ENCODE peak calls at places on chromosomes 5 and 9, in ten cellular contexts. One of them, this sample, is unnamed.

GRCh38 chr5:142358121-142358520 is 33.3 kb upstream of the SPRY4 start:
- DNase-seq in NCI-H1436: no peak
- DNase-seq in T-cell: no peak
- DNase-seq in stimulated activated CD4-positive, alpha-beta T cell treated with anti-CD3 and anti-CD28 coated beads, TNF-alpha, amount 100 ng/mL, for 1 hour: no peak
- DNase-seq in NCI-H146: no peak
- DNase-seq in neural progenitor cell: no peak
- DNase-seq in NCI-H82: no peak
- DNase-seq in neuronal stem cell: no peak
- DNase-seq in suprapubic skin: no peak
- DNase-seq in activated T-cell treated with anti-CD3 and anti-CD28 coated beads for 24 hours: no peak
- DNase-seq in this sample: peak; percentile 7

GRCh38 chr9:38683336-38683735 is 36.6 kb downstream of the FAM240B start:
- DNase-seq in NCI-H1436: no peak
- DNase-seq in T-cell: no peak
- DNase-seq in stimulated activated CD4-positive, alpha-beta T cell treated with anti-CD3 and anti-CD28 coated beads, TNF-alpha, amount 100 ng/mL, for 1 hour: no peak
- DNase-seq in NCI-H146: no peak
- DNase-seq in neural progenitor cell: no peak
- DNase-seq in NCI-H82: no peak
- DNase-seq in neuronal stem cell: no peak
- DNase-seq in suprapubic skin: no peak
- DNase-seq in activated T-cell treated with anti-CD3 and anti-CD28 coated beads for 24 hours: no peak
- DNase-seq in this sample: no peak

GRCh38 chr5:16913187-16913839 is 22.8 kb downstream of the MYO10 start:
- DNase-seq in NCI-H1436: no peak
- DNase-seq in T-cell: no peak
- DNase-seq in stimulated activated CD4-positive, alpha-beta T cell treated with anti-CD3 and anti-CD28 coated beads, TNF-alpha, amount 100 ng/mL, for 1 hour: no peak
- DNase-seq in NCI-H146: no peak
- DNase-seq in neural progenitor cell: no peak
- DNase-seq in NCI-H82: no peak
- DNase-seq in neuronal stem cell: no peak
- DNase-seq in suprapubic skin: no peak
- DNase-seq in activated T-cell treated with anti-CD3 and anti-CD28 coated beads for 24 hours: no peak
- DNase-seq in this sample: no peak

GRCh38 chr5:68345595-68345994 is 130.0 kb downstream of the PIK3R1 start:
- DNase-seq in NCI-H1436: no peak
- DNase-seq in T-cell: no peak
- DNase-seq in stimulated activated CD4-positive, alpha-beta T cell treated with anti-CD3 and anti-CD28 coated beads, TNF-alpha, amount 100 ng/mL, for 1 hour: no peak
- DNase-seq in NCI-H146: no peak
- DNase-seq in neural progenitor cell: no peak
- DNase-seq in NCI-H82: no peak
- DNase-seq in neuronal stem cell: no peak
- DNase-seq in suprapubic skin: no peak
- DNase-seq in activated T-cell treated with anti-CD3 and anti-CD28 coated beads for 24 hours: no peak
- DNase-seq in this sample: no peak

GRCh38 chr9:99903393-99903792 is 3.1 kb upstream of the STX17 start:
- DNase-seq in NCI-H1436: no peak
- DNase-seq in T-cell: no peak
- DNase-seq in stimulated activated CD4-positive, alpha-beta T cell treated with anti-CD3 and anti-CD28 coated beads, TNF-alpha, amount 100 ng/mL, for 1 hour: no peak
- DNase-seq in NCI-H146: no peak
- DNase-seq in neural progenitor cell: no peak
- DNase-seq in NCI-H82: no peak
- DNase-seq in neuronal stem cell: no peak
- DNase-seq in suprapubic skin: no peak
- DNase-seq in activated T-cell treated with anti-CD3 and anti-CD28 coated beads for 24 hours: no peak
- DNase-seq in this sample: no peak

GRCh38 chr5:71706906-71707305 is 12.2 kb upstream of the CARTPT start:
- DNase-seq in NCI-H1436: no peak
- DNase-seq in T-cell: no peak
- DNase-seq in stimulated activated CD4-positive, alpha-beta T cell treated with anti-CD3 and anti-CD28 coated beads, TNF-alpha, amount 100 ng/mL, for 1 hour: no peak
- DNase-seq in NCI-H146: no peak
- DNase-seq in neural progenitor cell: no peak
- DNase-seq in NCI-H82: no peak
- DNase-seq in neuronal stem cell: no peak
- DNase-seq in suprapubic skin: no peak
- DNase-seq in activated T-cell treated with anti-CD3 and anti-CD28 coated beads for 24 hours: no peak
- DNase-seq in this sample: no peak

GRCh38 chr5:87551807-87552377 is 139.2 kb upstream of the CCNH start:
- DNase-seq in NCI-H1436: no peak
- DNase-seq in T-cell: no peak
- DNase-seq in stimulated activated CD4-positive, alpha-beta T cell treated with anti-CD3 and anti-CD28 coated beads, TNF-alpha, amount 100 ng/mL, for 1 hour: no peak
- DNase-seq in NCI-H146: no peak
- DNase-seq in neural progenitor cell: no peak
- DNase-seq in NCI-H82: no peak
- DNase-seq in neuronal stem cell: no peak
- DNase-seq in suprapubic skin: no peak
- DNase-seq in activated T-cell treated with anti-CD3 and anti-CD28 coated beads for 24 hours: no peak
- DNase-seq in this sample: no peak

GRCh38 chr9:127919253-127919815 is 2.5 kb upstream of the ST6GALNAC4 start:
- DNase-seq in NCI-H1436: no peak
- DNase-seq in T-cell: no peak
- DNase-seq in stimulated activated CD4-positive, alpha-beta T cell treated with anti-CD3 and anti-CD28 coated beads, TNF-alpha, amount 100 ng/mL, for 1 hour: no peak
- DNase-seq in NCI-H146: no peak
- DNase-seq in neural progenitor cell: no peak
- DNase-seq in NCI-H82: no peak
- DNase-seq in neuronal stem cell: no peak
- DNase-seq in suprapubic skin: peak; percentile 96
- DNase-seq in activated T-cell treated with anti-CD3 and anti-CD28 coated beads for 24 hours: no peak
- DNase-seq in this sample: peak; percentile 88

GRCh38 chr5:134438641-134439621 is 27.2 kb upstream of the CDKN2AIPNL start:
- DNase-seq in NCI-H1436: peak; percentile 50
- DNase-seq in T-cell: no peak
- DNase-seq in stimulated activated CD4-positive, alpha-beta T cell treated with anti-CD3 and anti-CD28 coated beads, TNF-alpha, amount 100 ng/mL, for 1 hour: no peak
- DNase-seq in NCI-H146: no peak
- DNase-seq in neural progenitor cell: no peak
- DNase-seq in NCI-H82: no peak
- DNase-seq in neuronal stem cell: no peak
- DNase-seq in suprapubic skin: peak; percentile 85
- DNase-seq in activated T-cell treated with anti-CD3 and anti-CD28 coated beads for 24 hours: no peak
- DNase-seq in this sample: peak; percentile 85

GRCh38 chr5:133715622-133716021 is 103.3 kb upstream of the FSTL4 start:
- DNase-seq in NCI-H1436: no peak
- DNase-seq in T-cell: no peak
- DNase-seq in stimulated activated CD4-positive, alpha-beta T cell treated with anti-CD3 and anti-CD28 coated beads, TNF-alpha, amount 100 ng/mL, for 1 hour: no peak
- DNase-seq in NCI-H146: no peak
- DNase-seq in neural progenitor cell: no peak
- DNase-seq in NCI-H82: no peak
- DNase-seq in neuronal stem cell: no peak
- DNase-seq in suprapubic skin: peak; percentile 15
- DNase-seq in activated T-cell treated with anti-CD3 and anti-CD28 coated beads for 24 hours: no peak
- DNase-seq in this sample: no peak

GRCh38 chr5:32116574-32117313 is 57.4 kb downstream of the GOLPH3 start:
- DNase-seq in NCI-H1436: no peak
- DNase-seq in T-cell: no peak
- DNase-seq in stimulated activated CD4-positive, alpha-beta T cell treated with anti-CD3 and anti-CD28 coated beads, TNF-alpha, amount 100 ng/mL, for 1 hour: no peak
- DNase-seq in NCI-H146: no peak
- DNase-seq in neural progenitor cell: no peak
- DNase-seq in NCI-H82: no peak
- DNase-seq in neuronal stem cell: no peak
- DNase-seq in suprapubic skin: no peak
- DNase-seq in activated T-cell treated with anti-CD3 and anti-CD28 coated beads for 24 hours: no peak
- DNase-seq in this sample: no peak

GRCh38 chr5:124262443-124262842 is 484.0 kb downstream of the ZNF608 start:
- DNase-seq in NCI-H1436: no peak
- DNase-seq in T-cell: no peak
- DNase-seq in stimulated activated CD4-positive, alpha-beta T cell treated with anti-CD3 and anti-CD28 coated beads, TNF-alpha, amount 100 ng/mL, for 1 hour: no peak
- DNase-seq in NCI-H146: peak; percentile 17
- DNase-seq in neural progenitor cell: peak; percentile 37
- DNase-seq in NCI-H82: no peak
- DNase-seq in neuronal stem cell: no peak
- DNase-seq in suprapubic skin: no peak
- DNase-seq in activated T-cell treated with anti-CD3 and anti-CD28 coated beads for 24 hours: no peak
- DNase-seq in this sample: no peak

GRCh38 chr9:96638606-96639364 is 16.3 kb downstream of the PRXL2C start:
- DNase-seq in NCI-H1436: no peak
- DNase-seq in T-cell: no peak
- DNase-seq in stimulated activated CD4-positive, alpha-beta T cell treated with anti-CD3 and anti-CD28 coated beads, TNF-alpha, amount 100 ng/mL, for 1 hour: no peak
- DNase-seq in NCI-H146: no peak
- DNase-seq in neural progenitor cell: no peak
- DNase-seq in NCI-H82: no peak
- DNase-seq in neuronal stem cell: no peak
- DNase-seq in suprapubic skin: no peak
- DNase-seq in activated T-cell treated with anti-CD3 and anti-CD28 coated beads for 24 hours: no peak
- DNase-seq in this sample: no peak

GRCh38 chr9:136262671-136263178 is 17.1 kb upstream of the QSOX2 start:
- DNase-seq in NCI-H1436: peak; percentile 64
- DNase-seq in T-cell: no peak
- DNase-seq in stimulated activated CD4-positive, alpha-beta T cell treated with anti-CD3 and anti-CD28 coated beads, TNF-alpha, amount 100 ng/mL, for 1 hour: no peak
- DNase-seq in NCI-H146: no peak
- DNase-seq in neural progenitor cell: no peak
- DNase-seq in NCI-H82: no peak
- DNase-seq in neuronal stem cell: no peak
- DNase-seq in suprapubic skin: no peak
- DNase-seq in activated T-cell treated with anti-CD3 and anti-CD28 coated beads for 24 hours: no peak
- DNase-seq in this sample: no peak

GRCh38 chr9:137267933-137268355 is 9.6 kb upstream of the TOR4A start:
- DNase-seq in NCI-H1436: no peak
- DNase-seq in T-cell: no peak
- DNase-seq in stimulated activated CD4-positive, alpha-beta T cell treated with anti-CD3 and anti-CD28 coated beads, TNF-alpha, amount 100 ng/mL, for 1 hour: no peak
- DNase-seq in NCI-H146: no peak
- DNase-seq in neural progenitor cell: no peak
- DNase-seq in NCI-H82: no peak
- DNase-seq in neuronal stem cell: no peak
- DNase-seq in suprapubic skin: no peak
- DNase-seq in activated T-cell treated with anti-CD3 and anti-CD28 coated beads for 24 hours: no peak
- DNase-seq in this sample: no peak

GRCh38 chr5:149135536-149136201 is 5.6 kb upstream of the ABLIM3 start:
- DNase-seq in NCI-H1436: no peak
- DNase-seq in T-cell: no peak
- DNase-seq in stimulated activated CD4-positive, alpha-beta T cell treated with anti-CD3 and anti-CD28 coated beads, TNF-alpha, amount 100 ng/mL, for 1 hour: no peak
- DNase-seq in NCI-H146: no peak
- DNase-seq in neural progenitor cell: no peak
- DNase-seq in NCI-H82: no peak
- DNase-seq in neuronal stem cell: no peak
- DNase-seq in suprapubic skin: no peak
- DNase-seq in activated T-cell treated with anti-CD3 and anti-CD28 coated beads for 24 hours: no peak
- DNase-seq in this sample: no peak

GRCh38 chr5:97838214-97838613 is 655.2 kb upstream of the RIOK2 start:
- DNase-seq in NCI-H1436: no peak
- DNase-seq in T-cell: no peak
- DNase-seq in stimulated activated CD4-positive, alpha-beta T cell treated with anti-CD3 and anti-CD28 coated beads, TNF-alpha, amount 100 ng/mL, for 1 hour: no peak
- DNase-seq in NCI-H146: no peak
- DNase-seq in neural progenitor cell: no peak
- DNase-seq in NCI-H82: no peak
- DNase-seq in neuronal stem cell: no peak
- DNase-seq in suprapubic skin: no peak
- DNase-seq in activated T-cell treated with anti-CD3 and anti-CD28 coated beads for 24 hours: no peak
- DNase-seq in this sample: no peak

GRCh38 chr9:130239741-130240241 is 25.8 kb upstream of the HMCN2 start:
- DNase-seq in NCI-H1436: no peak
- DNase-seq in T-cell: no peak
- DNase-seq in stimulated activated CD4-positive, alpha-beta T cell treated with anti-CD3 and anti-CD28 coated beads, TNF-alpha, amount 100 ng/mL, for 1 hour: no peak
- DNase-seq in NCI-H146: no peak
- DNase-seq in neural progenitor cell: no peak
- DNase-seq in NCI-H82: peak; percentile 33
- DNase-seq in neuronal stem cell: no peak
- DNase-seq in suprapubic skin: no peak
- DNase-seq in activated T-cell treated with anti-CD3 and anti-CD28 coated beads for 24 hours: peak; percentile 49
- DNase-seq in this sample: no peak

GRCh38 chr9:125632321-125633115 is 74.5 kb downstream of the MAPKAP1 start:
- DNase-seq in NCI-H1436: no peak
- DNase-seq in T-cell: no peak
- DNase-seq in stimulated activated CD4-positive, alpha-beta T cell treated with anti-CD3 and anti-CD28 coated beads, TNF-alpha, amount 100 ng/mL, for 1 hour: no peak
- DNase-seq in NCI-H146: peak; percentile 48
- DNase-seq in neural progenitor cell: no peak
- DNase-seq in NCI-H82: no peak
- DNase-seq in neuronal stem cell: no peak
- DNase-seq in suprapubic skin: no peak
- DNase-seq in activated T-cell treated with anti-CD3 and anti-CD28 coated beads for 24 hours: peak; percentile 35
- DNase-seq in this sample: no peak

GRCh38 chr9:109590945-109591344 is 92.8 kb upstream of the PTPN3 start:
- DNase-seq in NCI-H1436: no peak
- DNase-seq in T-cell: no peak
- DNase-seq in stimulated activated CD4-positive, alpha-beta T cell treated with anti-CD3 and anti-CD28 coated beads, TNF-alpha, amount 100 ng/mL, for 1 hour: no peak
- DNase-seq in NCI-H146: no peak
- DNase-seq in neural progenitor cell: no peak
- DNase-seq in NCI-H82: no peak
- DNase-seq in neuronal stem cell: no peak
- DNase-seq in suprapubic skin: no peak
- DNase-seq in activated T-cell treated with anti-CD3 and anti-CD28 coated beads for 24 hours: no peak
- DNase-seq in this sample: peak; percentile 80

GRCh38 chr9:107208121-107208520 is 75.0 kb upstream of the RAD23B start:
- DNase-seq in NCI-H1436: no peak
- DNase-seq in T-cell: no peak
- DNase-seq in stimulated activated CD4-positive, alpha-beta T cell treated with anti-CD3 and anti-CD28 coated beads, TNF-alpha, amount 100 ng/mL, for 1 hour: no peak
- DNase-seq in NCI-H146: no peak
- DNase-seq in neural progenitor cell: no peak
- DNase-seq in NCI-H82: no peak
- DNase-seq in neuronal stem cell: no peak
- DNase-seq in suprapubic skin: no peak
- DNase-seq in activated T-cell treated with anti-CD3 and anti-CD28 coated beads for 24 hours: no peak
- DNase-seq in this sample: no peak

GRCh38 chr9:113011911-113012381 is at the start of gene ZNF883:
- DNase-seq in NCI-H1436: peak; percentile 29
- DNase-seq in T-cell: peak; percentile 5
- DNase-seq in stimulated activated CD4-positive, alpha-beta T cell treated with anti-CD3 and anti-CD28 coated beads, TNF-alpha, amount 100 ng/mL, for 1 hour: no peak
- DNase-seq in NCI-H146: peak; percentile 78
- DNase-seq in neural progenitor cell: peak; percentile 74
- DNase-seq in NCI-H82: peak; percentile 81
- DNase-seq in neuronal stem cell: peak; percentile 48
- DNase-seq in suprapubic skin: no peak
- DNase-seq in activated T-cell treated with anti-CD3 and anti-CD28 coated beads for 24 hours: peak; percentile 0
- DNase-seq in this sample: no peak

GRCh38 chr5:121489972-121490371 is 361.7 kb upstream of the FTMT start:
- DNase-seq in NCI-H1436: no peak
- DNase-seq in T-cell: no peak
- DNase-seq in stimulated activated CD4-positive, alpha-beta T cell treated with anti-CD3 and anti-CD28 coated beads, TNF-alpha, amount 100 ng/mL, for 1 hour: no peak
- DNase-seq in NCI-H146: no peak
- DNase-seq in neural progenitor cell: no peak
- DNase-seq in NCI-H82: no peak
- DNase-seq in neuronal stem cell: no peak
- DNase-seq in suprapubic skin: no peak
- DNase-seq in activated T-cell treated with anti-CD3 and anti-CD28 coated beads for 24 hours: no peak
- DNase-seq in this sample: no peak

GRCh38 chr5:94093300-94093699 is 351.9 kb upstream of the POU5F2 start:
- DNase-seq in NCI-H1436: no peak
- DNase-seq in T-cell: no peak
- DNase-seq in stimulated activated CD4-positive, alpha-beta T cell treated with anti-CD3 and anti-CD28 coated beads, TNF-alpha, amount 100 ng/mL, for 1 hour: no peak
- DNase-seq in NCI-H146: no peak
- DNase-seq in neural progenitor cell: no peak
- DNase-seq in NCI-H82: no peak
- DNase-seq in neuronal stem cell: no peak
- DNase-seq in suprapubic skin: no peak
- DNase-seq in activated T-cell treated with anti-CD3 and anti-CD28 coated beads for 24 hours: no peak
- DNase-seq in this sample: no peak

GRCh38 chr5:58565033-58565432 is 17.8 kb upstream of the RAB3C start:
- DNase-seq in NCI-H1436: no peak
- DNase-seq in T-cell: no peak
- DNase-seq in stimulated activated CD4-positive, alpha-beta T cell treated with anti-CD3 and anti-CD28 coated beads, TNF-alpha, amount 100 ng/mL, for 1 hour: no peak
- DNase-seq in NCI-H146: no peak
- DNase-seq in neural progenitor cell: no peak
- DNase-seq in NCI-H82: no peak
- DNase-seq in neuronal stem cell: no peak
- DNase-seq in suprapubic skin: no peak
- DNase-seq in activated T-cell treated with anti-CD3 and anti-CD28 coated beads for 24 hours: no peak
- DNase-seq in this sample: no peak

GRCh38 chr9:89963280-89963679 is 358.5 kb downstream of the GADD45G start:
- DNase-seq in NCI-H1436: no peak
- DNase-seq in T-cell: no peak
- DNase-seq in stimulated activated CD4-positive, alpha-beta T cell treated with anti-CD3 and anti-CD28 coated beads, TNF-alpha, amount 100 ng/mL, for 1 hour: no peak
- DNase-seq in NCI-H146: no peak
- DNase-seq in neural progenitor cell: no peak
- DNase-seq in NCI-H82: no peak
- DNase-seq in neuronal stem cell: no peak
- DNase-seq in suprapubic skin: no peak
- DNase-seq in activated T-cell treated with anti-CD3 and anti-CD28 coated beads for 24 hours: no peak
- DNase-seq in this sample: no peak

GRCh38 chr9:130847306-130848217 is 12.5 kb downstream of the ABL1 start:
- DNase-seq in NCI-H1436: no peak
- DNase-seq in T-cell: no peak
- DNase-seq in stimulated activated CD4-positive, alpha-beta T cell treated with anti-CD3 and anti-CD28 coated beads, TNF-alpha, amount 100 ng/mL, for 1 hour: no peak
- DNase-seq in NCI-H146: no peak
- DNase-seq in neural progenitor cell: peak; percentile 47
- DNase-seq in NCI-H82: no peak
- DNase-seq in neuronal stem cell: no peak
- DNase-seq in suprapubic skin: peak; percentile 92
- DNase-seq in activated T-cell treated with anti-CD3 and anti-CD28 coated beads for 24 hours: no peak
- DNase-seq in this sample: peak; percentile 81

GRCh38 chr5:123099514-123100151 is 10.6 kb downstream of the PRDM6 start:
- DNase-seq in NCI-H1436: no peak
- DNase-seq in T-cell: no peak
- DNase-seq in stimulated activated CD4-positive, alpha-beta T cell treated with anti-CD3 and anti-CD28 coated beads, TNF-alpha, amount 100 ng/mL, for 1 hour: no peak
- DNase-seq in NCI-H146: no peak
- DNase-seq in neural progenitor cell: peak; percentile 84
- DNase-seq in NCI-H82: peak; percentile 59
- DNase-seq in neuronal stem cell: no peak
- DNase-seq in suprapubic skin: no peak
- DNase-seq in activated T-cell treated with anti-CD3 and anti-CD28 coated beads for 24 hours: no peak
- DNase-seq in this sample: no peak